ENCODE peak calls at places on chromosome 17, in five cellular contexts. T is fibroblast of lung; R is RCC 7860; W is neural progenitor cell; G is activated CD4-positive, alpha-beta T cell treated with anti-CD3 and anti-CD28 coated beads, Interleukin-2, amount 10 ng/mL, durations not matched to agents 7 days and 5 days. E is an unnamed sample.

GRCh38 chr17:68437979-68438877 is 19.1 kb downstream of the WIPI1 start:
- DNase-seq in G (peak), T (no peak), R (no peak), W (no peak), E (no peak)

GRCh38 chr17:77507116-77507885 is 366.5 kb downstream of the SEC14L1 start:
- DNase-seq in G (no peak), W (peak), R (no peak), T (no peak), E (no peak)

GRCh38 chr17:71500761-71501555 is 619.9 kb upstream of the SOX9 start:
- DNase-seq in T (no peak), W (no peak), G (no peak), R (no peak), E (no peak)

GRCh38 chr17:50148226-50149098 is 2.0 kb downstream of the PPP1R9B start:
- DNase-seq in W (peak), T (no peak), R (peak), G (peak), E (peak)

GRCh38 chr17:43171761-43172487 is 910 bp downstream of the NBR1 start:
- DNase-seq in T (peak), G (peak), R (peak), W (peak), E (peak)

GRCh38 chr17:63699638-63700527 is at the start of gene LIMD2:
- DNase-seq in W (peak), R (no peak), T (peak), G (peak), E (peak)

GRCh38 chr17:45265823-45266222 is 3.9 kb upstream of the SPATA32 start:
- DNase-seq in T (peak), G (no peak), R (peak), W (no peak), E (no peak)

GRCh38 chr17:42844761-42845555 is 578 bp downstream of the AOC2 start:
- DNase-seq in G (no peak), T (no peak), W (no peak), R (no peak), E (no peak)

GRCh38 chr17:8413938-8414337 is 16.3 kb upstream of the RNF222 start:
- DNase-seq in R (no peak), W (no peak), T (no peak), G (no peak), E (no peak)

GRCh38 chr17:47875011-47875471 is 21.0 kb upstream of the SP2 start:
- DNase-seq in R (no peak), T (no peak), W (no peak), G (no peak), E (no peak)

GRCh38 chr17:17413821-17414220 is 63.0 kb upstream of the MED9 start:
- DNase-seq in T (no peak), G (no peak), W (no peak), R (no peak), E (no peak)

GRCh38 chr17:59155439-59156177 is at the start of gene PRR11:
- DNase-seq in G (peak), T (peak), W (peak), R (no peak), E (peak)

GRCh38 chr17:9233761-9234160 is 212.5 kb downstream of the NTN1 start:
- DNase-seq in W (no peak), R (no peak), G (no peak), T (no peak), E (no peak)

GRCh38 chr17:41556931-41557330 is 14.9 kb downstream of the KRT9 start:
- DNase-seq in G (no peak), R (no peak), W (no peak), T (no peak), E (no peak)

GRCh38 chr17:34769049-34769448 is 189.7 kb downstream of the TMEM132E start:
- DNase-seq in T (no peak), W (no peak), R (no peak), G (no peak), E (no peak)

GRCh38 chr17:78985395-78985794 is 5.7 kb upstream of the LGALS3BP start:
- DNase-seq in T (no peak), W (no peak), R (no peak), G (no peak), E (no peak)

GRCh38 chr17:6531575-6531974 is 24.8 kb downstream of the PITPNM3 start:
- DNase-seq in T (no peak), G (no peak), W (no peak), R (no peak), E (no peak)

GRCh38 chr17:35866356-35866950 is 2.2 kb downstream of the HEATR9 start:
- DNase-seq in W (no peak), G (no peak), R (no peak), T (no peak), E (no peak)

GRCh38 chr17:2009737-2010136 is 15.4 kb downstream of the RTN4RL1 start:
- DNase-seq in T (no peak), R (no peak), G (no peak), W (no peak), E (no peak)

GRCh38 chr17:65953316-65954147 is 238.4 kb downstream of the CEP112 start:
- DNase-seq in W (peak), G (no peak), T (no peak), R (no peak), E (no peak)

GRCh38 chr17:61402978-61403845 is 3.6 kb downstream of the TBX2 start:
- DNase-seq in T (peak), G (no peak), R (no peak), W (peak), E (no peak)